ENCODE peak calls at places on chromosomes 11 and 22, in four cellular contexts. R is brain microvascular endothelial cell; W is effector CD4-positive, alpha-beta T cell; C is COR-L47. S is an unnamed sample.

GRCh38 chr11:12439615-12440014 is 62.2 kb downstream of the PARVA start:
- DNase-seq in R (no peak), W (no peak), C (no peak), S (no peak)

GRCh38 chr11:117583063-117583801 is 213.8 kb downstream of the DSCAML1 start:
- DNase-seq in R (no peak), W (no peak), C (no peak), S (no peak)

GRCh38 chr11:92770981-92771380 is 198.5 kb upstream of the MTNR1B start:
- DNase-seq in R (no peak), W (no peak), C (no peak), S (no peak)

GRCh38 chr11:110130642-110131238 is 37.5 kb downstream of the ZC3H12C start:
- DNase-seq in R (no peak), W (no peak), C (peak), S (peak)

GRCh38 chr11:47127213-47127612 is 49.5 kb downstream of the ARFGAP2 start:
- DNase-seq in R (no peak), W (no peak), C (peak), S (peak)

GRCh38 chr11:4416306-4416705 is 22.8 kb upstream of the TRIM21 start:
- DNase-seq in R (no peak), W (no peak), C (no peak), S (no peak)

GRCh38 chr11:58575377-58576020 is at the start of gene LPXN:
- DNase-seq in R (peak), W (peak), C (no peak), S (no peak)

GRCh38 chr11:122779047-122779629 is 59.2 kb upstream of the CRTAM start:
- DNase-seq in R (no peak), W (no peak), C (no peak), S (no peak)

GRCh38 chr11:83677730-83678129 is 391.6 kb upstream of the CCDC90B start:
- DNase-seq in R (no peak), W (no peak), C (no peak), S (no peak)

GRCh38 chr11:121687961-121688566 is 235.3 kb upstream of the SORL1-AS1 start:
- DNase-seq in R (peak), W (no peak), C (no peak), S (peak)

GRCh38 chr22:23053912-23054530 is 16.3 kb upstream of the GNAZ start:
- DNase-seq in R (no peak), W (no peak), C (no peak), S (no peak)

GRCh38 chr22:35552846-35553245 is 12.2 kb downstream of the RASD2 start:
- DNase-seq in R (no peak), W (no peak), C (no peak), S (no peak)

GRCh38 chr22:19103881-19104821 is 18.1 kb downstream of the DGCR2 start:
- DNase-seq in R (no peak), W (no peak), C (no peak), S (no peak)

GRCh38 chr22:18091478-18091877 is 13.7 kb downstream of the PEX26 start:
- DNase-seq in R (no peak), W (no peak), C (no peak), S (no peak)

GRCh38 chr11:64059339-64060176 is 23.8 kb downstream of the FLRT1 start:
- DNase-seq in R (no peak), W (no peak), C (no peak), S (no peak)

GRCh38 chr11:83725161-83725560 is 439.0 kb upstream of the CCDC90B start:
- DNase-seq in R (no peak), W (no peak), C (no peak), S (no peak)

GRCh38 chr11:69878927-69879733 is 59.9 kb upstream of the FGF3 start:
- DNase-seq in R (no peak), W (no peak), C (no peak), S (no peak)

GRCh38 chr22:50058338-50059184 is 463 bp upstream of the TTLL8 start:
- DNase-seq in R (no peak), W (no peak), C (no peak), S (no peak)

GRCh38 chr11:120017582-120017981 is 120.3 kb downstream of the TRIM29 start:
- DNase-seq in R (no peak), W (no peak), C (no peak), S (peak)

GRCh38 chr11:46160100-46160499 is 38.8 kb upstream of the PHF21A start:
- DNase-seq in R (no peak), W (no peak), C (no peak), S (no peak)

S was measured in NCI-H146.